ENCODE peak calls at places on chromosomes 6 and 20, in seven cellular contexts. One of them, this sample, is unnamed.

GRCh38 chr6:36962874-36963273 is 8.3 kb downstream of the PI16 start:
- DNase-seq in H9: peak
- DNase-seq in upper lobe of right lung: peak
- DNase-seq in brain microvascular endothelial cell: peak
- DNase-seq in WTC11: peak
- DNase-seq in astrocyte of the spinal cord: no peak
- DNase-seq in GM06990: peak
- DNase-seq in this sample: peak

GRCh38 chr6:148972481-148972880 is 225.7 kb downstream of the UST start:
- DNase-seq in H9: peak
- DNase-seq in astrocyte of the spinal cord: peak
- DNase-seq in upper lobe of right lung: no peak
- DNase-seq in GM06990: no peak
- DNase-seq in brain microvascular endothelial cell: no peak
- DNase-seq in WTC11: peak
- DNase-seq in this sample: peak

GRCh38 chr20:3473944-3474343 is 3.1 kb downstream of the ATRN start:
- DNase-seq in GM06990: no peak
- DNase-seq in WTC11: no peak
- DNase-seq in upper lobe of right lung: no peak
- DNase-seq in brain microvascular endothelial cell: no peak
- DNase-seq in H9: no peak
- DNase-seq in astrocyte of the spinal cord: no peak
- DNase-seq in this sample: no peak

GRCh38 chr6:76495909-76496308 is 423.4 kb upstream of the IMPG1 start:
- DNase-seq in brain microvascular endothelial cell: no peak
- DNase-seq in astrocyte of the spinal cord: no peak
- DNase-seq in GM06990: no peak
- DNase-seq in H9: no peak
- DNase-seq in WTC11: no peak
- DNase-seq in upper lobe of right lung: no peak
- DNase-seq in this sample: no peak

GRCh38 chr6:132132911-132133639 is 181.9 kb upstream of the CCN2 start:
- DNase-seq in GM06990: no peak
- DNase-seq in brain microvascular endothelial cell: peak
- DNase-seq in WTC11: no peak
- DNase-seq in upper lobe of right lung: no peak
- DNase-seq in H9: no peak
- DNase-seq in astrocyte of the spinal cord: peak
- DNase-seq in this sample: no peak

GRCh38 chr6:15389759-15390723 is 144.2 kb downstream of the JARID2 start:
- DNase-seq in brain microvascular endothelial cell: peak
- DNase-seq in astrocyte of the spinal cord: peak
- DNase-seq in GM06990: peak
- DNase-seq in WTC11: peak
- DNase-seq in upper lobe of right lung: no peak
- DNase-seq in H9: no peak
- DNase-seq in this sample: no peak

GRCh38 chr6:142545147-142545546 is 243.3 kb downstream of the ADGRG6 start:
- DNase-seq in WTC11: no peak
- DNase-seq in H9: no peak
- DNase-seq in GM06990: no peak
- DNase-seq in brain microvascular endothelial cell: no peak
- DNase-seq in upper lobe of right lung: no peak
- DNase-seq in astrocyte of the spinal cord: no peak
- DNase-seq in this sample: no peak

GRCh38 chr6:157943249-157943963 is 38.3 kb upstream of the SYNJ2 start:
- DNase-seq in upper lobe of right lung: no peak
- DNase-seq in astrocyte of the spinal cord: no peak
- DNase-seq in WTC11: no peak
- DNase-seq in GM06990: no peak
- DNase-seq in H9: no peak
- DNase-seq in brain microvascular endothelial cell: no peak
- DNase-seq in this sample: no peak

GRCh38 chr6:34901930-34902329 is 12.9 kb downstream of the ANKS1A start:
- DNase-seq in GM06990: no peak
- DNase-seq in WTC11: no peak
- DNase-seq in upper lobe of right lung: no peak
- DNase-seq in brain microvascular endothelial cell: peak
- DNase-seq in H9: no peak
- DNase-seq in astrocyte of the spinal cord: peak
- DNase-seq in this sample: no peak

GRCh38 chr20:62816031-62816878 is 595 bp upstream of the COL9A3 start:
- DNase-seq in upper lobe of right lung: no peak
- DNase-seq in GM06990: no peak
- DNase-seq in WTC11: peak
- DNase-seq in brain microvascular endothelial cell: no peak
- DNase-seq in H9: peak
- DNase-seq in astrocyte of the spinal cord: no peak
- DNase-seq in this sample: no peak

GRCh38 chr6:136158398-136158797 is 91.7 kb downstream of the MTFR2 start:
- DNase-seq in GM06990: no peak
- DNase-seq in astrocyte of the spinal cord: peak
- DNase-seq in WTC11: no peak
- DNase-seq in brain microvascular endothelial cell: no peak
- DNase-seq in upper lobe of right lung: no peak
- DNase-seq in H9: no peak
- DNase-seq in this sample: no peak

GRCh38 chr6:113290684-113291083 is 566.5 kb upstream of the MARCKS start:
- DNase-seq in astrocyte of the spinal cord: no peak
- DNase-seq in H9: no peak
- DNase-seq in brain microvascular endothelial cell: no peak
- DNase-seq in WTC11: no peak
- DNase-seq in upper lobe of right lung: no peak
- DNase-seq in GM06990: no peak
- DNase-seq in this sample: no peak

GRCh38 chr20:44176833-44177533 is 10.0 kb downstream of the JPH2 start:
- DNase-seq in upper lobe of right lung: no peak
- DNase-seq in GM06990: no peak
- DNase-seq in brain microvascular endothelial cell: no peak
- DNase-seq in H9: no peak
- DNase-seq in astrocyte of the spinal cord: no peak
- DNase-seq in WTC11: no peak
- DNase-seq in this sample: no peak

GRCh38 chr6:150153905-150154492 is 11.2 kb downstream of the PPP1R14C start:
- DNase-seq in GM06990: no peak
- DNase-seq in upper lobe of right lung: no peak
- DNase-seq in H9: no peak
- DNase-seq in astrocyte of the spinal cord: no peak
- DNase-seq in WTC11: no peak
- DNase-seq in brain microvascular endothelial cell: no peak
- DNase-seq in this sample: no peak

GRCh38 chr20:60253471-60253870 is 295.2 kb downstream of the CDH26 start:
- DNase-seq in astrocyte of the spinal cord: no peak
- DNase-seq in brain microvascular endothelial cell: no peak
- DNase-seq in GM06990: no peak
- DNase-seq in WTC11: no peak
- DNase-seq in H9: no peak
- DNase-seq in upper lobe of right lung: no peak
- DNase-seq in this sample: no peak

GRCh38 chr6:13725570-13725969 is 13.9 kb upstream of the RANBP9 start:
- DNase-seq in brain microvascular endothelial cell: no peak
- DNase-seq in H9: no peak
- DNase-seq in astrocyte of the spinal cord: peak
- DNase-seq in GM06990: no peak
- DNase-seq in upper lobe of right lung: no peak
- DNase-seq in WTC11: no peak
- DNase-seq in this sample: no peak

GRCh38 chr20:45448250-45448649 is 21.3 kb upstream of the WFDC2 start:
- DNase-seq in upper lobe of right lung: no peak
- DNase-seq in GM06990: no peak
- DNase-seq in WTC11: no peak
- DNase-seq in brain microvascular endothelial cell: no peak
- DNase-seq in astrocyte of the spinal cord: no peak
- DNase-seq in H9: no peak
- DNase-seq in this sample: no peak

GRCh38 chr6:98179606-98180005 is 654.8 kb upstream of the POU3F2 start:
- DNase-seq in H9: no peak
- DNase-seq in WTC11: no peak
- DNase-seq in brain microvascular endothelial cell: no peak
- DNase-seq in GM06990: no peak
- DNase-seq in astrocyte of the spinal cord: no peak
- DNase-seq in upper lobe of right lung: no peak
- DNase-seq in this sample: no peak
- TF ChIP-seq CTCF in H9: no peak
- TF ChIP-seq CTCF in WTC11: no peak
- TF ChIP-seq CTCF in brain microvascular endothelial cell: no peak
- TF ChIP-seq CTCF in GM06990: no peak
- TF ChIP-seq CTCF in astrocyte of the spinal cord: no peak
- TF ChIP-seq CTCF in upper lobe of right lung: no peak
- TF ChIP-seq CTCF in this sample: no peak

GRCh38 chr20:57465943-57466342 is 59.0 kb downstream of the CTCFL start:
- DNase-seq in H9: no peak
- DNase-seq in upper lobe of right lung: no peak
- DNase-seq in astrocyte of the spinal cord: no peak
- DNase-seq in GM06990: no peak
- DNase-seq in WTC11: no peak
- DNase-seq in brain microvascular endothelial cell: no peak
- DNase-seq in this sample: no peak
- TF ChIP-seq CTCF in H9: peak
- TF ChIP-seq CTCF in upper lobe of right lung: peak
- TF ChIP-seq CTCF in astrocyte of the spinal cord: peak
- TF ChIP-seq CTCF in GM06990: peak
- TF ChIP-seq CTCF in WTC11: peak
- TF ChIP-seq CTCF in brain microvascular endothelial cell: peak
- TF ChIP-seq CTCF in this sample: no peak

DNA sequence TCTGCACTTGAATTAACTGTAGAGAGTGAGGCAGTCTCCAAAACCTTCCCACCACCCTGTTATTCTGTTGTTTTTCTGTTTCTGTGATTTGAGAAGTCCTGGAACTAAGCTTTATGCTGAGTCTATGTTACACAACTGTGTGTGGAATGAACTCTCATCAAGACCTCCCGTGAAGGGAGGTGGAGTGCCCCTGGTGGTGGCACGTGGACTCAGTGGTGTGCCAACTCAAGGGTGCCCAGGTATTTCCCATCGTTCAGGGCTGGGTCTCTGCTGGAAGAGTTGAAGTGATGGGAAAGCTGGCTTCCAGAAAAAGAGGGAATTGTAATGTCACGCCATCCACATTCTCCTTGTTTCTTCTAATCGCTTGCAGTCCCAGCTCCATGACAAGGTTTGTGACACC is 374.2 kb downstream of the SMOC2 start:
- DNase-seq in brain microvascular endothelial cell: no peak
- DNase-seq in astrocyte of the spinal cord: no peak
- DNase-seq in GM06990: no peak
- DNase-seq in upper lobe of right lung: no peak
- DNase-seq in WTC11: peak
- DNase-seq in H9: no peak
- DNase-seq in this sample: no peak
- TF ChIP-seq CTCF in brain microvascular endothelial cell: no peak
- TF ChIP-seq CTCF in astrocyte of the spinal cord: peak
- TF ChIP-seq CTCF in GM06990: no peak
- TF ChIP-seq CTCF in upper lobe of right lung: peak
- TF ChIP-seq CTCF in WTC11: peak
- TF ChIP-seq CTCF in H9: peak
- TF ChIP-seq CTCF in this sample: no peak

DNA sequence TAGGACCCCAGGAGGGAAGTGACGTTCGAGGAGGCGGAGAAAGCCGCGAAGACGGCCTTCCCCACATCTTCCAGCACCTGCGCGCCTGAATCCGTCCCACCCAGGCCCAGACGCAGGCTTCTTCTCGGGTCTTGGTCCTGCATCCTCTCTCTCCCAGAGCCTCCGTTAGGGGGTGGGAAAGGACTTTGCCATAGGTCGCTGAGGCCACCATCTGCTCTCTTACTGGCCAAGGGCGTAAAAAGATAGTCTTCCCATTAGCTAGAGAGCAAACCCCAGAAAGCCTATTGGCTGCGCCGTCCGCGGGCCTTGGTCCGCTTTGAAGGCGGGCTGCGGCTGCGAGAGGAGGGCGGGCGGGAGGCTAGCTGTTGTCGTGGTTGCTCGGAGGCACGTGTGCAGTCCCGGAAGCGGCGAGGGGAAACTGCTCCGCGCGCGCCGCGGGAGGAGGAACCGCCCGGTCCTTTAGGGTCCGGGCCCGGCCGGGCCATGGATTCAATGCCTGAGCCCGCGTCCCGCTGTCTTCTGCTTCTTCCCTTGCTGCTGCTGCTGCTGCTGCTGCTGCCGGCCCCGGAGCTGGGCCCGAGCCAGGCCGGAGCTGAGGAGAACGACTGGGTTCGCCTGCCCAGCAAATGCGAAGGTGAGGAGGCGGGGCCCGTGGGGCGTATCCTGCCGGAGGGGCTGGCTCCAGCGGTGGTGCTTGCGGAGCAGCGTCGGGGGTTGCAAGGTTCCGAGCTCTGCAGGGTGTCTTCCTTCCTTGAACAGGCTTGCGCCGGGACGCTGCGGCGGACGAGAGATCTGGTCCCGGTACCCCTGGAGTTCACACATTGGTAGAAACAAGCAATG is at the start of gene CNPY3:
- DNase-seq in H9: peak
- DNase-seq in upper lobe of right lung: peak
- DNase-seq in brain microvascular endothelial cell: peak
- DNase-seq in astrocyte of the spinal cord: peak
- DNase-seq in GM06990: peak
- DNase-seq in WTC11: peak
- DNase-seq in this sample: peak
- TF ChIP-seq CTCF in H9: no peak
- TF ChIP-seq CTCF in upper lobe of right lung: no peak
- TF ChIP-seq CTCF in brain microvascular endothelial cell: no peak
- TF ChIP-seq CTCF in astrocyte of the spinal cord: no peak
- TF ChIP-seq CTCF in GM06990: no peak
- TF ChIP-seq CTCF in WTC11: no peak
- TF ChIP-seq CTCF in this sample: no peak

DNA sequence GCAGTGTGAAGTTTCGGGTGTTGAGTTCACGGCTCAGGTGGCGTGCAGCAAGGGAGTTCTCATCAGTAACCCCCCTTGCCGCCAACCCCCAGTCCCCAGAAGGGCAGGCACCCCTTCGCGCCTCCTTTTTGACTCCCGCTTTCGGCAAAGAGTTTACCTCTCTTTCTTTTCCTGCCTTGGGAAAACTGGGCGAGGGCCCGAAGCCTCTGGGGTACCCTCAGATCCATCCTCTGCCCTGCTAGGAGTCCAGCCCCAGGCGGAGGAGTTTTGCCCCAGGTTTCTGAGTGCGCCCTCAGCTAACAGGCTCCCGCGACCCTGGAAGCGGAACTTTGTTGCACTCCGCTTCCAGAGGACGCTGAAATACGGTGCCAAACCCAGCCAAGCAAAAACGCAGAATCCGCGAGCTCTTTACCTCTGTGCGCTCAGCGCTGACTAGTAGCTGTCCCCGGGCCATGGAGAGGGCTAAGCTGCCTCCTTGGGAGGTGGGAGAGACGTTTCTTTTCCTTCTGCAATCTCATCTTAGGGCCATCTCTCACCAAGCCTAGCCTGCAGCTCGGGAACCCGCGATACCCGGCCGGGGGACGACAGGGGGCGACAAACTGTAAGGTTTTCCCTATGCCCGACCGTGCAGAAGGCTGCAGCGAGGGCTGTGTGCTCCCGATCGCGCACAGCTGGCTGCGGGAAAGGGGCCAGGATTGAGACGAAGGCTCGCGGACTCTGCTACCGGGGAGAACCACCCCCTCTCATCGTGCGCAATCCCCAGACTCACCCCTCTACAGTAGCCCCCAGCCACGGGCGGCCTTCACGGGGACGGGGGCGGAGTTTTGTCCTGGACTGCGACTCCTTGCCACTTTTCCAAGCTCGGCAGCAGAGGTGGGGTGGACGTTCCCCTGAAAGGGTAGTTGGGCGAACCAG is 2.7 kb upstream of the PAX1 start:
- DNase-seq in GM06990: peak
- DNase-seq in upper lobe of right lung: peak
- DNase-seq in astrocyte of the spinal cord: peak
- DNase-seq in brain microvascular endothelial cell: peak
- DNase-seq in H9: peak
- DNase-seq in WTC11: peak
- DNase-seq in this sample: no peak
- TF ChIP-seq CTCF in GM06990: peak
- TF ChIP-seq CTCF in upper lobe of right lung: peak
- TF ChIP-seq CTCF in astrocyte of the spinal cord: peak
- TF ChIP-seq CTCF in brain microvascular endothelial cell: peak
- TF ChIP-seq CTCF in H9: peak
- TF ChIP-seq CTCF in WTC11: peak
- TF ChIP-seq CTCF in this sample: no peak